ENCODE peak calls at places on chromosomes 7 and 10, in six cellular contexts. One of them, this sample, is unnamed.

GRCh38 chr10:98125940-98126631 is 8.4 kb upstream of the R3HCC1L start:
- DNase-seq in kidney epithelial cell: no peak
- DNase-seq in activated T-helper 1 cell treated with anti-CD3 and anti-CD28 coated beads, Interleukin-2, amount 50 U/mL, for 16 hours: no peak
- DNase-seq in ACHN: no peak
- DNase-seq in AG09319: no peak
- DNase-seq in SHP77: no peak
- DNase-seq in this sample: no peak

GRCh38 chr10:99329891-99330674 is 927 bp downstream of the CNNM1 start:
- DNase-seq in kidney epithelial cell: no peak
- DNase-seq in activated T-helper 1 cell treated with anti-CD3 and anti-CD28 coated beads, Interleukin-2, amount 50 U/mL, for 16 hours: no peak
- DNase-seq in ACHN: peak
- DNase-seq in AG09319: no peak
- DNase-seq in SHP77: no peak
- DNase-seq in this sample: no peak

GRCh38 chr7:146902728-146903127 is 786.1 kb downstream of the CNTNAP2 start:
- DNase-seq in kidney epithelial cell: no peak
- DNase-seq in activated T-helper 1 cell treated with anti-CD3 and anti-CD28 coated beads, Interleukin-2, amount 50 U/mL, for 16 hours: no peak
- DNase-seq in ACHN: peak
- DNase-seq in AG09319: no peak
- DNase-seq in SHP77: no peak
- DNase-seq in this sample: no peak

GRCh38 chr7:106575138-106575823 is 85.7 kb downstream of the CCDC71L start:
- DNase-seq in kidney epithelial cell: no peak
- DNase-seq in activated T-helper 1 cell treated with anti-CD3 and anti-CD28 coated beads, Interleukin-2, amount 50 U/mL, for 16 hours: no peak
- DNase-seq in ACHN: no peak
- DNase-seq in AG09319: no peak
- DNase-seq in SHP77: no peak
- DNase-seq in this sample: no peak

GRCh38 chr7:138881578-138882188 is 83.7 kb upstream of the ATP6V0A4 start:
- DNase-seq in kidney epithelial cell: no peak
- DNase-seq in activated T-helper 1 cell treated with anti-CD3 and anti-CD28 coated beads, Interleukin-2, amount 50 U/mL, for 16 hours: no peak
- DNase-seq in ACHN: no peak
- DNase-seq in AG09319: no peak
- DNase-seq in SHP77: no peak
- DNase-seq in this sample: no peak

GRCh38 chr10:58647366-58647765 is 134.7 kb downstream of the BICC1 start:
- DNase-seq in kidney epithelial cell: no peak
- DNase-seq in activated T-helper 1 cell treated with anti-CD3 and anti-CD28 coated beads, Interleukin-2, amount 50 U/mL, for 16 hours: no peak
- DNase-seq in ACHN: no peak
- DNase-seq in AG09319: no peak
- DNase-seq in SHP77: no peak
- DNase-seq in this sample: peak

GRCh38 chr10:86729677-86730076 is 26.7 kb upstream of the BMPR1A start:
- DNase-seq in kidney epithelial cell: no peak
- DNase-seq in activated T-helper 1 cell treated with anti-CD3 and anti-CD28 coated beads, Interleukin-2, amount 50 U/mL, for 16 hours: no peak
- DNase-seq in ACHN: no peak
- DNase-seq in AG09319: no peak
- DNase-seq in SHP77: no peak
- DNase-seq in this sample: no peak

GRCh38 chr7:105674200-105675030 is 93.1 kb upstream of the EFCAB10 start:
- DNase-seq in kidney epithelial cell: no peak
- DNase-seq in activated T-helper 1 cell treated with anti-CD3 and anti-CD28 coated beads, Interleukin-2, amount 50 U/mL, for 16 hours: no peak
- DNase-seq in ACHN: no peak
- DNase-seq in AG09319: no peak
- DNase-seq in SHP77: no peak
- DNase-seq in this sample: no peak

GRCh38 chr7:43844257-43844656 is 25.1 kb downstream of the MRPS24 start:
- DNase-seq in kidney epithelial cell: no peak
- DNase-seq in activated T-helper 1 cell treated with anti-CD3 and anti-CD28 coated beads, Interleukin-2, amount 50 U/mL, for 16 hours: no peak
- DNase-seq in ACHN: no peak
- DNase-seq in AG09319: no peak
- DNase-seq in SHP77: no peak
- DNase-seq in this sample: no peak

GRCh38 chr7:132575987-132576722 is at the start of gene PLXNA4:
- DNase-seq in kidney epithelial cell: no peak
- DNase-seq in activated T-helper 1 cell treated with anti-CD3 and anti-CD28 coated beads, Interleukin-2, amount 50 U/mL, for 16 hours: no peak
- DNase-seq in ACHN: no peak
- DNase-seq in AG09319: no peak
- DNase-seq in SHP77: no peak
- DNase-seq in this sample: no peak

GRCh38 chr10:62306663-62307062 is 38.0 kb upstream of the RTKN2 start:
- DNase-seq in kidney epithelial cell: peak
- DNase-seq in activated T-helper 1 cell treated with anti-CD3 and anti-CD28 coated beads, Interleukin-2, amount 50 U/mL, for 16 hours: no peak
- DNase-seq in ACHN: no peak
- DNase-seq in AG09319: no peak
- DNase-seq in SHP77: no peak
- DNase-seq in this sample: no peak

GRCh38 chr10:97593423-97593822 is 3.9 kb downstream of the C10orf62 start:
- DNase-seq in kidney epithelial cell: no peak
- DNase-seq in activated T-helper 1 cell treated with anti-CD3 and anti-CD28 coated beads, Interleukin-2, amount 50 U/mL, for 16 hours: no peak
- DNase-seq in ACHN: no peak
- DNase-seq in AG09319: no peak
- DNase-seq in SHP77: no peak
- DNase-seq in this sample: no peak

GRCh38 chr10:113450046-113450445 is 102.8 kb upstream of the HABP2 start:
- DNase-seq in kidney epithelial cell: no peak
- DNase-seq in activated T-helper 1 cell treated with anti-CD3 and anti-CD28 coated beads, Interleukin-2, amount 50 U/mL, for 16 hours: no peak
- DNase-seq in ACHN: no peak
- DNase-seq in AG09319: no peak
- DNase-seq in SHP77: no peak
- DNase-seq in this sample: no peak

GRCh38 chr10:127919418-127920191 is 12.7 kb downstream of the PTPRE start:
- DNase-seq in kidney epithelial cell: no peak
- DNase-seq in activated T-helper 1 cell treated with anti-CD3 and anti-CD28 coated beads, Interleukin-2, amount 50 U/mL, for 16 hours: no peak
- DNase-seq in ACHN: peak
- DNase-seq in AG09319: peak
- DNase-seq in SHP77: no peak
- DNase-seq in this sample: no peak

GRCh38 chr7:108525327-108525984 is 479 bp downstream of the PNPLA8 start:
- DNase-seq in kidney epithelial cell: peak
- DNase-seq in activated T-helper 1 cell treated with anti-CD3 and anti-CD28 coated beads, Interleukin-2, amount 50 U/mL, for 16 hours: no peak
- DNase-seq in ACHN: peak
- DNase-seq in AG09319: peak
- DNase-seq in SHP77: peak
- DNase-seq in this sample: peak